ENCODE peak calls at places on chromosomes 16 and 17, in eight cellular contexts. J, P, I, L, V, F, A and K are unnamed samples.

GRCh38 chr17:77728871-77729270 is 229.6 kb upstream of the TNRC6C start:
- DNase-seq in J (peak; percentile 4), P (no peak), I (no peak), L (no peak), V (no peak), F (no peak), A (no peak), K (no peak)

GRCh38 chr16:85061566-85061965 is 34.0 kb downstream of the KIAA0513 start:
- DNase-seq in J (peak; percentile 70), P (no peak), I (no peak), L (no peak), V (no peak), F (peak; percentile 23), A (no peak), K (peak; percentile 40)

GRCh38 chr17:44322236-44322895 is 2.3 kb downstream of the SLC25A39 start:
- DNase-seq in J (no peak), P (no peak), I (no peak), L (no peak), V (no peak), F (no peak), A (no peak), K (no peak)

GRCh38 chr17:32277284-32277683 is 11.7 kb downstream of the RHBDL3 start:
- DNase-seq in J (no peak), P (no peak), I (no peak), L (peak; percentile 64), V (peak; percentile 48), F (peak; percentile 76), A (peak; percentile 35), K (no peak)

GRCh38 chr17:80195671-80196529 is 24.2 kb downstream of the SGSH start:
- DNase-seq in J (peak; percentile 56), P (no peak), I (no peak), L (peak; percentile 36), V (no peak), F (peak; percentile 89), A (no peak), K (no peak)

GRCh38 chr17:72476134-72476533 is 355.3 kb downstream of the SOX9 start:
- DNase-seq in J (no peak), P (no peak), I (no peak), L (no peak), V (no peak), F (no peak), A (no peak), K (no peak)

GRCh38 chr16:46568472-46569230 is 52.5 kb downstream of the SHCBP1 start:
- DNase-seq in J (no peak), P (no peak), I (no peak), L (no peak), V (no peak), F (peak; percentile 35), A (no peak), K (no peak)

GRCh38 chr16:84040823-84041391 is 1.7 kb downstream of the SLC38A8 start:
- DNase-seq in J (no peak), P (peak; percentile 45), I (no peak), L (peak; percentile 80), V (peak; percentile 49), F (no peak), A (no peak), K (no peak)

GRCh38 chr17:73591278-73592078 is 52.8 kb downstream of the SDK2 start:
- DNase-seq in J (peak; percentile 81), P (no peak), I (no peak), L (no peak), V (no peak), F (no peak), A (no peak), K (peak; percentile 21)

GRCh38 chr17:38706625-38707298 is 1.7 kb downstream of the MLLT6 start:
- DNase-seq in J (no peak), P (no peak), I (no peak), L (peak; percentile 51), V (no peak), F (peak; percentile 63), A (no peak), K (no peak)

GRCh38 chr17:16479264-16479663 is 12.7 kb downstream of the LRRC75A start:
- DNase-seq in J (no peak), P (no peak), I (no peak), L (no peak), V (no peak), F (no peak), A (no peak), K (no peak)

GRCh38 chr17:17043668-17044226 is 1.5 kb downstream of the MPRIP start:
- DNase-seq in J (peak; percentile 47), P (no peak), I (no peak), L (peak; percentile 36), V (no peak), F (peak; percentile 56), A (no peak), K (no peak)

GRCh38 chr17:10156579-10157488 is 41.6 kb downstream of the GAS7 start:
- DNase-seq in J (peak; percentile 73), P (no peak), I (no peak), L (peak; percentile 35), V (no peak), F (no peak), A (no peak), K (peak; percentile 36)

GRCh38 chr16:30370444-30371247 is at the start of gene TBC1D10B:
- DNase-seq in J (peak; percentile 99), P (peak; percentile 100), I (peak; percentile 100), L (peak; percentile 99), V (peak; percentile 100), F (peak; percentile 98), A (peak; percentile 100), K (peak; percentile 99)

GRCh38 chr16:21100447-21100846 is 50.2 kb downstream of the DNAH3 start:
- DNase-seq in J (no peak), P (no peak), I (no peak), L (peak; percentile 78), V (peak; percentile 81), F (no peak), A (peak; percentile 82), K (no peak)

GRCh38 chr16:77214411-77215138 is 15.4 kb downstream of the SYCE1L start:
- DNase-seq in J (no peak), P (no peak), I (no peak), L (no peak), V (peak; percentile 8), F (no peak), A (no peak), K (no peak)

GRCh38 chr16:14373901-14374300 is 256.2 kb downstream of the PARN start:
- DNase-seq in J (no peak), P (no peak), I (no peak), L (no peak), V (no peak), F (no peak), A (no peak), K (no peak)

DNA sequence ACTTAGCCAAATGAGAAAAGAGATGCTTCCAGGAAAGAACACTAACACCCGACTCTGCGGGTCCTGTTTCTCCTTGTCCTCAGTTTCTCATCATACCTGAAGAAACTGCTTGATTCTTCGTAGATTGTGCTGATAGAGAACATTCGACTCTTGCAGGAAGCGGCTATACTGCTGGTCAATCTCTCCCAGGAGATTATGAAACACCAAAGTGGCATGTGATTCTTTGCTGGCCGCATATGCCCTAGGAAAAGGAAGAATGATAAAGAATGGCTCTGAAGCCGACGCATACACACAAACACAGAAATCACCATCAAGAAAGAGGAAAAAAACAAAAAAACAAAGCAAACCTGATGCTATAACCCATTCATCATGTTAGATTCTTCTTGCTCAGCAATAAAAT is 41.8 kb downstream of the STAT3 start:
- DNase-seq in J (no peak), P (no peak), I (no peak), L (no peak), V (no peak), F (no peak), A (peak; percentile 17), K (no peak)
- H3K36me3 ChIP-seq in J (peaks cover 48% of the 10 kb centered on the region), P (peaks cover 6% of the 10 kb centered on the region), I (peaks cover 6% of the 10 kb centered on the region), L (peaks cover 26% of the 10 kb centered on the region), V (peaks cover 7% of the 10 kb centered on the region), F (peaks cover 3% of the 10 kb centered on the region), A (peaks cover 23% of the 10 kb centered on the region), K (peaks cover 26% of the 10 kb centered on the region)

DNA sequence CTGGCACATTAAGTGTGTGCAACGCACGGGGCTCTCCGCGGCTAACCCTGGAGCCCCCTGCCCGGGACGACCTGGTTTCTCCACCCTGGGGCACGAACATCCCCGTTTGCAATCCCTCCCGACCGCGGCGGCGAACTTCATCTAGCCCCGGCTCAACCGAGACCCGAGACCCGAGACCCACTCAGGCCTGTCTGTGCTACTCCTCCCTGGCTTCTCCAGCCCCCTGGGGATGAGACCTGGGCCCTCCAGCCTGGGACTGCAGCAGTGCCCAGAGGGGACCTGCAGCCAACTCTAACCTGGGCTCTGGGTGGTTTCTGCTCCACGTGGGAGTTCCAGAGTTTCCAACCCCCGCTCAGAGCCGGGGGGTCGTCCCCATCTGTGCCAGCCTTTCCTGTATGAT is 73.5 kb downstream of the TIMM22 start:
- DNase-seq in J (no peak), P (no peak), I (no peak), L (no peak), V (no peak), F (no peak), A (no peak), K (no peak)
- H3K36me3 ChIP-seq in J (peaks cover 80% of the 10 kb centered on the region), P (peaks cover 16% of the 10 kb centered on the region), I (no peaks in the 10 kb centered on the region), L (peaks cover 23% of the 10 kb centered on the region), V (peaks cover 9% of the 10 kb centered on the region), F (no peaks in the 10 kb centered on the region), A (peaks cover 50% of the 10 kb centered on the region), K (peaks cover 2% of the 10 kb centered on the region)

GRCh38 chr16:23478566-23478965 is 25.6 kb upstream of the COG7 start:
- DNase-seq in J (no peak), P (no peak), I (no peak), L (no peak), V (no peak), F (no peak), A (no peak), K (no peak)
- H3K36me3 ChIP-seq in J (peaks cover 100% of the 10 kb centered on the region), P (peaks cover 36% of the 10 kb centered on the region), I (peaks cover 51% of the 10 kb centered on the region), L (peaks cover 6% of the 10 kb centered on the region), V (peaks cover 22% of the 10 kb centered on the region), F (peaks cover 58% of the 10 kb centered on the region), A (peaks cover 53% of the 10 kb centered on the region), K (peaks cover 69% of the 10 kb centered on the region)

GRCh38 chr17:18250259-18250658 is 8.3 kb downstream of the FLII start:
- DNase-seq in J (peak; percentile 82), P (no peak), I (no peak), L (no peak), V (no peak), F (peak; percentile 67), A (no peak), K (peak; percentile 79)

GRCh38 chr17:18253187-18253884 is 5.2 kb downstream of the FLII start:
- DNase-seq in J (no peak), P (no peak), I (no peak), L (no peak), V (no peak), F (no peak), A (no peak), K (no peak)

GRCh38 chr17:18251204-18251603 is 7.3 kb downstream of the FLII start:
- DNase-seq in J (no peak), P (no peak), I (no peak), L (no peak), V (no peak), F (no peak), A (no peak), K (no peak)

GRCh38 chr17:18250708-18251107 is 7.8 kb downstream of the FLII start:
- DNase-seq in J (no peak), P (no peak), I (no peak), L (no peak), V (no peak), F (no peak), A (no peak), K (no peak)

DNA sequence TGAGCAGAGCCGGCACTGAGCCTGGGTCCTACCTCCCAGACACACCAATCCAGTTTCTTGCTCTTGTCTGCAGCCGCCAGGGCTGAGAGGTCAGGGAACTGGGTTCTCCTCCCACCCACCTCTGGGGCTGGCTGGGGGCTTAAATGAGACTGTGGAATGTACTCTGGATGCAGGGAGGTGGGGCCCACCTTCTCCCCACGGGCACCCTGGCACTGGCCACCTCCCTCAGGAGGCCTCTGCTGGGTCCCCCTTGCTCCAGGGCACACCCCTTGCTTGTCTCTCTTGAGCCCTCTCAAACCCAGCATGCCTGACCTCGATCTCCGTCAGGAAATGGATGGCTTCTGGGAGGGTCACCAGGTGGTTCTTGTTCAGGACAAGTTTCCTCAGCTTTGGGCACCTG is 6.4 kb downstream of the FLII start:
- DNase-seq in J (no peak), P (no peak), I (no peak), L (no peak), V (no peak), F (no peak), A (no peak), K (no peak)
- H3K36me3 ChIP-seq in J (peaks cover 85% of the 10 kb centered on the region), P (peaks cover 76% of the 10 kb centered on the region), I (peaks cover 38% of the 10 kb centered on the region), L (peaks cover 44% of the 10 kb centered on the region), V (peaks cover 63% of the 10 kb centered on the region), F (peaks cover 43% of the 10 kb centered on the region), A (peaks cover 87% of the 10 kb centered on the region), K (peaks cover 46% of the 10 kb centered on the region)